ENCODE peak calls at places on chromosome 3, in four cellular contexts. J, G, N and P are unnamed samples.

GRCh38 chr3:194877311-194878119 is 191.8 kb downstream of the FAM43A start:
- DNase-seq in J (no peak), G (no peak), N (no peak), P (no peak)

GRCh38 chr3:120349819-120350125 is 618 bp upstream of the LRRC58 start:
- DNase-seq in J (no peak), G (no peak), N (no peak), P (no peak)

GRCh38 chr3:42092006-42092405 is 849 bp downstream of the TRAK1 start:
- DNase-seq in J (no peak), G (no peak), N (no peak), P (no peak)

GRCh38 chr3:102053375-102053989 is 204.2 kb downstream of the NFKBIZ start:
- DNase-seq in J (no peak), G (no peak), N (peak), P (peak)

GRCh38 chr3:46607603-46608028 is 4.7 kb upstream of the FAM240A start:
- DNase-seq in J (peak), G (no peak), N (no peak), P (peak)

GRCh38 chr3:62755285-62755684 is 119.9 kb downstream of the CADPS start:
- DNase-seq in J (no peak), G (no peak), N (no peak), P (no peak)

GRCh38 chr3:42501681-42502428 is 588 bp upstream of the VIPR1 start:
- DNase-seq in J (peak), G (peak), N (peak), P (peak)

GRCh38 chr3:30498587-30498967 is 107.8 kb upstream of the TGFBR2 start:
- DNase-seq in J (no peak), G (no peak), N (no peak), P (no peak)

GRCh38 chr3:71512000-71512399 is 71.5 kb downstream of the FOXP1 start:
- DNase-seq in J (no peak), G (no peak), N (no peak), P (peak)

GRCh38 chr3:20984594-20985207 is 766.3 kb downstream of the ZNF385D start:
- DNase-seq in J (no peak), G (no peak), N (no peak), P (no peak)

GRCh38 chr3:36648241-36649034 is 115.9 kb downstream of the DCLK3 start:
- DNase-seq in J (peak), G (no peak), N (peak), P (no peak)

GRCh38 chr3:30187366-30187765 is 419.0 kb upstream of the TGFBR2 start:
- DNase-seq in J (no peak), G (no peak), N (no peak), P (no peak)

GRCh38 chr3:29083607-29084120 is 197.2 kb upstream of the RBMS3 start:
- DNase-seq in J (no peak), G (no peak), N (no peak), P (no peak)

GRCh38 chr3:170117134-170117533 is 64.4 kb downstream of the PHC3 start:
- DNase-seq in J (peak), G (no peak), N (no peak), P (peak)

GRCh38 chr3:195612075-195612800 is 28.5 kb upstream of the APOD start:
- DNase-seq in J (no peak), G (no peak), N (no peak), P (peak)

GRCh38 chr3:67064105-67064504 is 66.0 kb downstream of the KBTBD8 start:
- DNase-seq in J (no peak), G (no peak), N (peak), P (no peak)

GRCh38 chr3:149023951-149024350 is 32.6 kb downstream of the GYG1 start:
- DNase-seq in J (no peak), G (no peak), N (peak), P (no peak)

GRCh38 chr3:186124618-186125017 is 15.7 kb upstream of the ETV5 start:
- DNase-seq in J (no peak), G (no peak), N (no peak), P (no peak)

GRCh38 chr3:52130966-52131637 is 23.1 kb downstream of the POC1A start:
- DNase-seq in J (no peak), G (no peak), N (no peak), P (no peak)

GRCh38 chr3:101036213-101036618 is 43.0 kb upstream of the ABI3BP start:
- DNase-seq in J (peak), G (peak), N (peak), P (peak)

GRCh38 chr3:18743761-18744160 is 318.6 kb upstream of the SATB1 start:
- DNase-seq in J (no peak), G (no peak), N (no peak), P (no peak)

GRCh38 chr3:193510154-193510553 is 44.5 kb downstream of the ATP13A4 start:
- DNase-seq in J (no peak), G (no peak), N (no peak), P (no peak)

GRCh38 chr3:155978324-155978723 is 107.9 kb downstream of the GMPS start:
- DNase-seq in J (no peak), G (no peak), N (no peak), P (no peak)

GRCh38 chr3:65339160-65339559 is 651.4 kb upstream of the ADAMTS9 start:
- DNase-seq in J (no peak), G (no peak), N (no peak), P (no peak)

GRCh38 chr3:186931487-186932280 is 1.4 kb downstream of the ST6GAL1 start:
- DNase-seq in J (peak), G (no peak), N (peak), P (peak)

GRCh38 chr3:178496911-178497310 is 39.3 kb upstream of the KCNMB2 start:
- DNase-seq in J (no peak), G (no peak), N (no peak), P (no peak)

GRCh38 chr3:141690366-141691072 is 47.6 kb upstream of the RNF7 start:
- DNase-seq in J (peak), G (no peak), N (peak), P (no peak)

GRCh38 chr3:83023050-83023449 is 1261.6 kb upstream of the GBE1 start:
- DNase-seq in J (no peak), G (no peak), N (no peak), P (no peak)

GRCh38 chr3:133995264-133995663 is 34.5 kb downstream of the SLCO2A1 start:
- DNase-seq in J (no peak), G (no peak), N (no peak), P (no peak)

GRCh38 chr3:63278171-63278999 is at the start of gene SYNPR:
- DNase-seq in J (no peak), G (no peak), N (no peak), P (peak)

GRCh38 chr3:125129512-125129962 is 73.7 kb upstream of the HEG1 start:
- DNase-seq in J (peak), G (no peak), N (peak), P (no peak)

GRCh38 chr3:148087601-148088371 is 609.9 kb upstream of the AGTR1 start:
- DNase-seq in J (no peak), G (no peak), N (no peak), P (no peak)

GRCh38 chr3:190017575-190018288 is 103.0 kb downstream of the P3H2 start:
- DNase-seq in J (peak), G (no peak), N (peak), P (peak)

GRCh38 chr3:196867507-196868296 is at the start of gene SENP5:
- DNase-seq in J (peak), G (peak), N (peak), P (peak)

GRCh38 chr3:127233371-127233770 is 40.4 kb downstream of the PRR23E start:
- DNase-seq in J (no peak), G (peak), N (no peak), P (peak)

GRCh38 chr3:188240189-188240981 is 86.4 kb downstream of the LPP start:
- DNase-seq in J (no peak), G (no peak), N (no peak), P (no peak)

GRCh38 chr3:188242426-188243123 is 88.6 kb downstream of the LPP start:
- DNase-seq in J (no peak), G (no peak), N (no peak), P (no peak)

GRCh38 chr3:188241883-188242282 is 87.9 kb downstream of the LPP start:
- DNase-seq in J (no peak), G (no peak), N (no peak), P (no peak)

GRCh38 chr3:188239577-188239976 is 85.6 kb downstream of the LPP start:
- DNase-seq in J (no peak), G (no peak), N (no peak), P (no peak)

DNA sequence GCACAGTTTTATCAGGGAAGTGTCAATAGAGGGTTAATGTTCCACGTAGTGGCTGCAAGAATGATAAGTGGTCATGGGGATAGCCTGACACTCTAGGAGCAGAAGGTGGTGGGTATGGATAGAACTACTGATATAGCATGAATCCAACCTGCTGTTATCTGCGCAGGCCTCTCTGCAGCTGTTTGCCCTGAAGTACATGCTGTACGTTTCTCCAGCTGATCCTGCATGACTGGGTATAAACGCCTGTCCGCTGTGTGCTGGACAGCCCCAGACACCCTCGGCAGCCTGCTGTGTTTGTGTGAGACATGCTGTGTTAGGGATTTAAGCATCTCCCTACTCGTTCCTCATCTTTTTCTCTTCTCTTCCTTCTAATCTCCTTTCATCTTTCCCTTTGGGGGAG is 87.1 kb downstream of the LPP start:
- DNase-seq in J (peak), G (no peak), N (peak), P (no peak)
- H3K27ac ChIP-seq in J (peak), G (no peak), N (no peak), P (no peak)

GRCh38 chr3:12994357-12994606 is 78.9 kb downstream of the IQSEC1 start:
- DNase-seq in J (peak), G (no peak), N (no peak), P (no peak)
- H4K8ac ChIP-seq in J (peak), G (no peak), N (peak), P (no peak)

GRCh38 chr3:132003685-132004084 is 31.1 kb downstream of the CPNE4 start:
- DNase-seq in J (no peak), G (no peak), N (no peak), P (no peak)

GRCh38 chr3:131995936-131996335 is 38.9 kb downstream of the CPNE4 start:
- DNase-seq in J (no peak), G (no peak), N (no peak), P (no peak)

GRCh38 chr3:132002039-132002438 is 32.8 kb downstream of the CPNE4 start:
- DNase-seq in J (no peak), G (no peak), N (no peak), P (no peak)

GRCh38 chr3:132001036-132001435 is 33.8 kb downstream of the CPNE4 start:
- DNase-seq in J (no peak), G (no peak), N (no peak), P (no peak)

DNA sequence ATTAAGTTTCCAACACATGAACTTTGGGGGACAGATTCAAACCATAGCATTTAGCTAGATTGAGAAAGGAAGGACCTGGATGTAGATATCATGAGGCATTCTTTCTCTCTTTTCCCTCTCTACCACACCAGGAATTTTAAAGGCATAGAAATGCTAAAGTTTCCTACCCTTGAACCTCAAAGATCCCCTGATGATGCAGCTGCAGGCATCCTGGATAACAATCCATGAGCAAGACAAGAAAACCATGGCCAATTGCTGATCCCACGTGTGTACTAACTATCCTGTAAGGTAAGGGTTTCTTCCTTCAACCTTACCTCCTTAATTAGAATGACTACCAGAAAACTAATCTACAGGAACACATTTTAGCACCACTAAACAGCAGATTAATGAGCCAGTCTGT is 36.8 kb downstream of the CPNE4 start:
- DNase-seq in J (no peak), G (no peak), N (no peak), P (no peak)
- H2BK5ac ChIP-seq in J (no peak), G (no peak), N (no peak), P (no peak)

GRCh38 chr3:58101499-58102370 is 93.5 kb downstream of the FLNB start:
- DNase-seq in J (no peak), G (no peak), N (no peak), P (no peak)
- H3K27ac ChIP-seq in J (no peak), G (no peak), N (no peak), P (no peak)

DNA sequence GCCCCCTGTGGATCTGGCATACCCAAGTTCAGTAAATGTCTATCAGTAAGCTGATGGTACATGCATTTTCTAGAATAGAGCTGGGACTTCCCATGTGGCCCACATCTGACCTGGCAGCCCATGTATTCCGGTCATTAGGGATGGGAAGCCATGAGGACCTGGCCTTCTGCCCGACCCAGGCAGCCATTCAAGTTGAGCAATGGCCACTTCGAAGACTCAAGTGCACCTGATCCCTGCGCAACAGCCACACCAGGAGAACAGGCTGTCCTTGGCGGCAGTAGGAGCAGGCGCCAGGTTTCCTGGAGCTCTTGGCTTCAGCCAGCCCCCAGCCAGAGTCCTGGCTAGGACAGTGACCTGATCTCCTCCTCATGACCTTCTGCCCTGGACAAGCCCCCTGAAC is 14.6 kb downstream of the HEMK1 start:
- DNase-seq in J (no peak), G (no peak), N (no peak), P (no peak)
- H4K8ac ChIP-seq in J (no peak), G (no peak), N (no peak), P (no peak)

DNA sequence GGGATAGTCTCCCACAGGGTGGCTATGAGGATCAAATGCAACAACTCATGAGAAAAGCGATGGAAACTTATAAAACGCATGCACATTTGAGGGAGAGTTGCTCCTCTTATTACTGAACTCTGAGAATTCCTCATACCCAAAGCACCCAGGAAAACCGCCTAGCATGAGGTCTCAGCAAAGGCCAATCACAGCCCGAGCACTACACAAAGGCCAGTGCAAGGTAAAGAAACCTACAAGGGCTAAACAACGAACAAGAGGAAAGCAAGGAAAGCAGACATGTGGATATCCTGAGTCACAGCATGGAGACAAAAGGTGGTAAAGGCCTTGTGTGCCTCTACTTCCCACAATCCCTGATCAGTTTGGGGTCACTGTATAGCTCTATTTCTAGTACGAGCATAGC is 7.1 kb downstream of the RAB43 start:
- DNase-seq in J (no peak), G (no peak), N (no peak), P (no peak)
- H2BK5ac ChIP-seq in J (no peak), G (no peak), N (no peak), P (no peak)

DNA sequence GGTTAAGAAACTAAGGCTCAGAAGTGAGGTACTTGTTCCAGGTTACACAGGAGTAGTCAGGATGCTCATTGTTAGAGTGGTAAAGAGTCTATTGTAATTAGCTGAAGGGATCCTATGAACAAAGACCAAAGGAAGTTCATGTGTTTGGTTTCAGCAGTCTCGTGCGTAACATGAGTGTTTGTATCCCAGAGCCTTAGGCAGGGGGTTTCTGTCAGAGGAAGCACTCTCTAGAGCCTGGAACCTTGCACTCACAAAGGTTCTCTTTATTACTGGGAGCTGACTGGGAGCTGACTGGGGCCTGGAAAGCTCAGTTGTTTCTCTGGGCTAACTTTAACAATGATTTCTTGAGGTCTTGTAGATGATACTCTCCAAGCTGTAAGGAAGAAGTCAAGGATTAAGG is 3.9 kb downstream of the ZNF197 start:
- DNase-seq in J (no peak), G (no peak), N (no peak), P (no peak)
- H3K27ac ChIP-seq in J (no peak), G (no peak), N (no peak), P (no peak)

GRCh38 chr3:5197470-5198312 is 10.2 kb downstream of the EDEM1 start:
- DNase-seq in J (peak), G (no peak), N (peak), P (peak)
- H4K8ac ChIP-seq in J (peak), G (no peak), N (peak), P (no peak)

DNA sequence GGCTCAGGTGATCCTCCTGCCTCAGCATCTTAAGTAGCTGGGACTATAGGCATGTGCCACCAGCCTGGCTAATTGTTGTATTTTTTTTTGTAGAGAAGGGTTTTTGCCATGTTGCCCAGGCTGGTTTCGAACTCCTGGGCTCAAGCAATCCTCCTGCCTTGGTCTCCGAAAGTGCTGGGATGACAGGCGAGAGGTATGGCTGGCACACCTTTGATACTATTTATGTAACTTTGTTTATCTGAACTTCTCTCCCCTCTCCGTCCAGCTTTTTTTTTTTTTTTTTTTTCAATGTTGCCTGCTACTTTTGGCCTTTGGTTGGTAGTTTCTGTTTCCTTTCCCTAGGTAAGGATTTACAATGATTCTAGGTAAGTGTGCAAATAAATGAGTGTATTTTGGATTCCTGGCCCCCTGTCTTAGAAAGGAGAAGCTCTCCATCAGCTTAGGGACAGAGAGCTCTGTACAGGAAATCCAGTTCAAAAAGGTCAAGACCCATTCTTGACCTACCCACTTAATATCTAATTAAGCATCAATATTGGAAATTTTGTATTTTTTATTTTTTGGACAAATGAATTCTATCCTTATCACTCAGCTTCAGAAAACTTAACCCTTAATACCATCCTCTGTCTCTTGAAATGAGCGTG is 6.8 kb downstream of the ARL6IP5 start:
- DNase-seq in J (no peak), G (no peak), N (no peak), P (no peak)
- H2BK5ac ChIP-seq in J (no peak), G (no peak), N (no peak), P (no peak)